ENCODE peak calls at places on chromosomes 3 and 15, in seven cellular contexts. Y, G, C, H, A, R and F are unnamed samples.

GRCh38 chr3:134449277-134449676 is 36.5 kb downstream of the ANAPC13 start:
- DNase-seq in Y (peak; percentile 56), G (no peak), C (peak; percentile 69), H (peak; percentile 29), A (no peak), R (no peak), F (peak; percentile 79)

GRCh38 chr3:45947361-45947760 is 4.1 kb downstream of the CXCR6 start:
- DNase-seq in Y (no peak), G (no peak), C (no peak), H (no peak), A (no peak), R (no peak), F (no peak)

GRCh38 chr3:42701371-42702065 is 1.1 kb downstream of the HHATL start:
- DNase-seq in Y (peak; percentile 34), G (no peak), C (peak; percentile 90), H (peak; percentile 56), A (peak; percentile 47), R (peak; percentile 61), F (no peak)

GRCh38 chr3:45693941-45694521 is 4.8 kb downstream of the SACM1L start:
- DNase-seq in Y (no peak), G (no peak), C (no peak), H (no peak), A (no peak), R (peak; percentile 51), F (no peak)

GRCh38 chr3:35448121-35448520 is 191.2 kb upstream of the ARPP21 start:
- DNase-seq in Y (no peak), G (no peak), C (no peak), H (no peak), A (no peak), R (no peak), F (no peak)

GRCh38 chr15:31268108-31268501 is 58.5 kb upstream of the KLF13 start:
- DNase-seq in Y (no peak), G (no peak), C (no peak), H (peak; percentile 80), A (no peak), R (no peak), F (peak; percentile 85)

GRCh38 chr3:9552252-9552999 is 1.2 kb downstream of the LHFPL4 start:
- DNase-seq in Y (peak; percentile 48), G (no peak), C (peak; percentile 92), H (no peak), A (peak; percentile 11), R (peak; percentile 58), F (no peak)

GRCh38 chr3:123336441-123336851 is 112.4 kb downstream of the ADCY5 start:
- DNase-seq in Y (no peak), G (no peak), C (no peak), H (no peak), A (no peak), R (no peak), F (no peak)

GRCh38 chr3:102400142-102400541 is 34.7 kb upstream of the ZPLD1 start:
- DNase-seq in Y (peak; percentile 8), G (no peak), C (no peak), H (no peak), A (no peak), R (no peak), F (no peak)

GRCh38 chr3:122260206-122260605 is 64.8 kb upstream of the CSTA start:
- DNase-seq in Y (no peak), G (no peak), C (no peak), H (no peak), A (no peak), R (no peak), F (no peak)

GRCh38 chr15:42591238-42591936 is 16.0 kb downstream of the STARD9 start:
- DNase-seq in Y (peak; percentile 67), G (no peak), C (no peak), H (no peak), A (no peak), R (peak; percentile 34), F (no peak)

GRCh38 chr3:61715886-61716527 is 154.6 kb downstream of the PTPRG start:
- DNase-seq in Y (no peak), G (no peak), C (no peak), H (no peak), A (no peak), R (no peak), F (no peak)

GRCh38 chr3:63975705-63976104 is 47.6 kb downstream of the PSMD6 start:
- DNase-seq in Y (peak; percentile 69), G (no peak), C (no peak), H (peak; percentile 63), A (no peak), R (no peak), F (no peak)

GRCh38 chr3:168093229-168093628 is 2.5 kb downstream of the GOLIM4 start:
- DNase-seq in Y (no peak), G (no peak), C (no peak), H (no peak), A (no peak), R (no peak), F (no peak)

GRCh38 chr3:59818033-59818936 is 768.5 kb upstream of the CFAP20DC start:
- DNase-seq in Y (peak; percentile 93), G (peak; percentile 86), C (peak; percentile 10), H (peak; percentile 77), A (no peak), R (no peak), F (peak; percentile 94)

GRCh38 chr3:14885307-14885706 is 62.1 kb upstream of the NR2C2 start:
- DNase-seq in Y (no peak), G (no peak), C (no peak), H (no peak), A (no peak), R (no peak), F (no peak)

GRCh38 chr15:68379759-68380290 is 52.1 kb downstream of the ITGA11 start:
- DNase-seq in Y (peak; percentile 46), G (no peak), C (no peak), H (no peak), A (no peak), R (peak; percentile 41), F (peak; percentile 89)

GRCh38 chr3:146187334-146187950 is 26.5 kb upstream of the PLOD2 start:
- DNase-seq in Y (peak; percentile 64), G (no peak), C (peak; percentile 38), H (no peak), A (no peak), R (peak; percentile 19), F (no peak)

GRCh38 chr3:24704496-24704895 is 209.8 kb upstream of the THRB start:
- DNase-seq in Y (peak; percentile 64), G (no peak), C (no peak), H (no peak), A (no peak), R (no peak), F (no peak)

GRCh38 chr3:31729082-31729481 is 196.4 kb downstream of the STT3B start:
- DNase-seq in Y (no peak), G (no peak), C (no peak), H (no peak), A (no peak), R (no peak), F (no peak)

GRCh38 chr3:195932418-195933043 is 24.2 kb upstream of the TNK2 start:
- DNase-seq in Y (no peak), G (no peak), C (no peak), H (no peak), A (no peak), R (no peak), F (no peak)